ENCODE peak calls at places on chromosome 15, in eight cellular contexts. D, F, R, L, H, K, A and Q are unnamed samples.

GRCh38 chr15:60994842-60995495 is 234.1 kb downstream of the RORA start:
- DNase-seq in D (no peak), F (no peak), R (no peak), L (peak; percentile 22), H (no peak), K (no peak), A (no peak), Q (no peak)

GRCh38 chr15:57376695-57377477 is 581 bp downstream of the CGNL1 start:
- DNase-seq in D (peak; percentile 27), F (peak; percentile 39), R (peak; percentile 64), L (peak; percentile 31), H (peak; percentile 28), K (peak; percentile 63), A (no peak), Q (no peak)

GRCh38 chr15:65870889-65871533 is 1.7 kb downstream of the RAB11A start:
- DNase-seq in D (no peak), F (peak; percentile 85), R (no peak), L (no peak), H (peak; percentile 87), K (no peak), A (peak; percentile 72), Q (no peak)

GRCh38 chr15:99408236-99409096 is 157.2 kb downstream of the LRRC28 start:
- DNase-seq in D (peak; percentile 46), F (peak; percentile 95), R (peak; percentile 28), L (peak; percentile 45), H (peak; percentile 91), K (peak; percentile 15), A (peak; percentile 96), Q (peak; percentile 49)

GRCh38 chr15:63430766-63431451 is 49.3 kb upstream of the CA12 start:
- DNase-seq in D (no peak), F (no peak), R (no peak), L (no peak), H (no peak), K (no peak), A (no peak), Q (no peak)

GRCh38 chr15:94075349-94075748 is 156.0 kb upstream of the MCTP2 start:
- DNase-seq in D (peak; percentile 19), F (peak; percentile 4), R (no peak), L (peak; percentile 76), H (no peak), K (peak; percentile 7), A (peak; percentile 29), Q (no peak)

GRCh38 chr15:88794001-88794400 is 9.2 kb upstream of the ACAN start:
- DNase-seq in D (no peak), F (no peak), R (no peak), L (no peak), H (no peak), K (no peak), A (no peak), Q (no peak)

GRCh38 chr15:92394327-92395175 is 870 bp downstream of the ST8SIA2 start:
- DNase-seq in D (no peak), F (no peak), R (no peak), L (no peak), H (no peak), K (no peak), A (peak; percentile 24), Q (no peak)

GRCh38 chr15:39668457-39668856 is 87.6 kb downstream of the THBS1 start:
- DNase-seq in D (no peak), F (no peak), R (no peak), L (no peak), H (no peak), K (no peak), A (no peak), Q (no peak)

GRCh38 chr15:43966646-43967045 is 139.8 kb downstream of the WDR76 start:
- DNase-seq in D (no peak), F (no peak), R (no peak), L (no peak), H (peak; percentile 37), K (no peak), A (peak; percentile 35), Q (no peak)

GRCh38 chr15:87828608-87829007 is 427.9 kb downstream of the NTRK3 start:
- DNase-seq in D (no peak), F (no peak), R (no peak), L (no peak), H (no peak), K (no peak), A (no peak), Q (no peak)

GRCh38 chr15:49696441-49696840 is 75.6 kb downstream of the DTWD1 start:
- DNase-seq in D (no peak), F (peak; percentile 65), R (no peak), L (no peak), H (peak; percentile 42), K (no peak), A (peak; percentile 24), Q (no peak)

GRCh38 chr15:45731331-45731730 is 96.5 kb downstream of the SQOR start:
- DNase-seq in D (no peak), F (no peak), R (no peak), L (no peak), H (no peak), K (no peak), A (no peak), Q (no peak)

GRCh38 chr15:70424937-70425411 is 327.3 kb upstream of the TLE3 start:
- DNase-seq in D (no peak), F (no peak), R (no peak), L (no peak), H (no peak), K (no peak), A (no peak), Q (no peak)

GRCh38 chr15:96353378-96353930 is 23.0 kb downstream of the NR2F2 start:
- DNase-seq in D (no peak), F (no peak), R (no peak), L (no peak), H (no peak), K (no peak), A (no peak), Q (no peak)

GRCh38 chr15:96353931-96354730 is 23.6 kb downstream of the NR2F2 start:
- DNase-seq in D (no peak), F (peak; percentile 72), R (no peak), L (peak; percentile 71), H (peak; percentile 79), K (no peak), A (peak; percentile 67), Q (no peak)

GRCh38 chr15:96356494-96357455 is 26.3 kb downstream of the NR2F2 start:
- DNase-seq in D (no peak), F (peak; percentile 88), R (peak; percentile 78), L (peak; percentile 82), H (peak; percentile 89), K (peak; percentile 75), A (peak; percentile 86), Q (no peak)

GRCh38 chr15:96355561-96356129 is 25.1 kb downstream of the NR2F2 start:
- DNase-seq in D (no peak), F (no peak), R (no peak), L (no peak), H (no peak), K (no peak), A (no peak), Q (no peak)

GRCh38 chr15:96354731-96355560 is 24.4 kb downstream of the NR2F2 start:
- DNase-seq in D (no peak), F (peak; percentile 89), R (no peak), L (no peak), H (peak; percentile 95), K (no peak), A (peak; percentile 89), Q (peak; percentile 61)
- TF ChIP-seq CTCF in D (peak; percentile 49), F (peak; percentile 57), R (no peak), L (peak; percentile 49), H (peak; percentile 60), K (no peak), A (peak; percentile 63), Q (peak; percentile 50)

DNA sequence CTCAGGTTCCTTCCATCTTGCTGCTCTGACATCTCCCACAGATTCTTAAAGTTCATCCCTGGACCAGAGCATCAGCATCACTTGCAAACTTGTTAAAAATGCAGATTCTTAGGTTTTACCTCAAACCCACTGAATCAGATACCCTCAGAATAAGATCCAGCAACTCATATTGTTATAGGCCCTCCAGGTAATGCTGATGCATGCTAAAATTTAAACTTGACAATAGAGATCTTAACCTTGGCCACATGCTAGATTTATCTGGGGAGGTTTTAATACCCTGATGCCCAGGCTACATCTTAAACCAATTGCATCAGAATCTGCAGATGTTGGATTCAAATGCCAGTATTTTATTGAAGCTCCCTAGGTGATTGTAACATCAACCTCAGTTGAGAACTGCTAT is 256.9 kb downstream of the RYR3 start:
- DNase-seq in D (no peak), F (no peak), R (no peak), L (no peak), H (no peak), K (no peak), A (no peak), Q (no peak)
- H3K4me3 ChIP-seq in D (no peak overlapping the region), F (no peak overlapping the region), R (no peak overlapping the region), L (no peak overlapping the region), H (no peak overlapping the region), K (no peak overlapping the region), A (no peak overlapping the region), Q (no peak overlapping the region)

GRCh38 chr15:67180514-67181191 is 73.8 kb downstream of the AAGAB start:
- DNase-seq in D (no peak), F (no peak), R (no peak), L (no peak), H (no peak), K (no peak), A (no peak), Q (no peak)
- TF ChIP-seq CTCF in D (no peak), F (peak; percentile 12), R (no peak), L (no peak), H (peak; percentile 26), K (no peak), A (no peak), Q (no peak)

GRCh38 chr15:69421498-69421897 is 7.3 kb downstream of the KIF23 start:
- DNase-seq in D (no peak), F (peak; percentile 18), R (no peak), L (no peak), H (no peak), K (no peak), A (peak; percentile 85), Q (no peak)

GRCh38 chr15:69424748-69425413 is 10.7 kb downstream of the KIF23 start:
- DNase-seq in D (no peak), F (no peak), R (no peak), L (no peak), H (no peak), K (no peak), A (peak; percentile 36), Q (no peak)

GRCh38 chr15:69424001-69424400 is 9.9 kb downstream of the KIF23 start:
- DNase-seq in D (no peak), F (peak; percentile 53), R (no peak), L (no peak), H (no peak), K (no peak), A (peak; percentile 63), Q (no peak)

GRCh38 chr15:69417581-69417980 is 3.4 kb downstream of the KIF23 start:
- DNase-seq in D (no peak), F (no peak), R (no peak), L (no peak), H (no peak), K (no peak), A (peak; percentile 34), Q (no peak)

DNA sequence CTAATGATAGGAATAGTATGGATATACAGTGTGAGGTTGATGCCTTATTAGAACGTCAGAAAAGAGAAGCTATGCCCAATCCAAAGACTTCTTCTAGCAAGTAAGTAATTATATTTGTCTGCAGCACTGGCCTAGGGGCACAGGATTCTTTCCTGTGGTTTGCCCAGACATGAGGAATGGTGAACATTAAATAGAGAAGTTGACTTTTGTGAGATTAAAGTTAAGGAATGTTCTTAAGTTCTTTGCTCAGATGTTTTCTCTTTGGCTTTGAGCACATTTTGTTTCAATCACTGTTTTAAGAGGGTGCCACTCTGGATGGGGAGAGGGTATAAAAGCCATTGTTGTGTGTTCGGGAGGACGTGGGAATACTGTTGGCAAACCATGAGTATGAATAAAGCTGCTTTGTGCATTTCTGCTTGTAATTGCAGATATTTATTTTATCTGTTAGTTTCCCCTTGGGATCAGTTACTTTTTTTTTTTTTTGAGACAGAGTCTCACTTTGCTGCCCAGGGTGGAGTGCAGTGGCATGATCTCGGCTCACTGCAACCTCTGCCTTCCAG is 8.3 kb downstream of the KIF23 start:
- DNase-seq in D (peak; percentile 74), F (no peak), R (no peak), L (no peak), H (no peak), K (no peak), A (peak; percentile 67), Q (no peak)
- H3K4me3 ChIP-seq in D (no peak overlapping the region), F (no peak overlapping the region), R (no peak overlapping the region), L (no peak overlapping the region), H (no peak overlapping the region), K (no peak overlapping the region), A (no peak overlapping the region), Q (no peak overlapping the region)